ENCODE peak calls at places on chromosomes 2 and 18, in nine cellular contexts. Q is transverse colon; Y is tibial nerve; L is WTC11; Z is left ventricle myocardium inferior; X is adrenal gland; R is nephron progenitor cell; K is neural progenitor cell; U is CD8-positive, alpha-beta T cell. W is an unnamed sample.

GRCh38 chr2:128411431-128411830 is 92.8 kb upstream of the HS6ST1 start:
- DNase-seq in Q (no peak), Y (no peak), L (no peak), Z (no peak), X (no peak), R (no peak), K (no peak), U (no peak), W (no peak)

GRCh38 chr18:45353530-45353929 is 261.7 kb upstream of the SLC14A2 start:
- DNase-seq in Q (no peak), Y (no peak), L (no peak), Z (no peak), X (no peak), R (no peak), K (no peak), U (no peak), W (no peak)

GRCh38 chr2:105283532-105283931 is 42.0 kb downstream of the GPR45 start:
- DNase-seq in Q (no peak), Y (no peak), L (no peak), Z (no peak), X (no peak), R (no peak), K (no peak), U (no peak), W (no peak)

GRCh38 chr18:32803571-32803970 is 30.7 kb upstream of the KLHL14 start:
- DNase-seq in Q (no peak), Y (no peak), L (no peak), Z (no peak), X (no peak), R (peak), K (peak), U (no peak), W (peak)

GRCh38 chr2:190705280-190705679 is 56.4 kb downstream of the NAB1 start:
- DNase-seq in Q (no peak), Y (no peak), L (no peak), Z (no peak), X (no peak), R (no peak), K (no peak), U (no peak), W (no peak)

GRCh38 chr2:223586261-223586660 is 15.9 kb downstream of the SCG2 start:
- DNase-seq in Q (no peak), Y (no peak), L (no peak), Z (no peak), X (no peak), R (no peak), K (no peak), U (no peak), W (no peak)

GRCh38 chr2:55168221-55169154 is 63.6 kb downstream of the CLHC1 start:
- DNase-seq in Q (peak), Y (no peak), L (no peak), Z (no peak), X (peak), R (peak), K (peak), U (peak), W (no peak)

GRCh38 chr2:13522917-13523821 is 806.4 kb downstream of the TRIB2 start:
- DNase-seq in Q (no peak), Y (no peak), L (no peak), Z (no peak), X (no peak), R (no peak), K (no peak), U (no peak), W (peak)

GRCh38 chr18:49020129-49020528 is 69.4 kb upstream of the SMAD7 start:
- DNase-seq in Q (peak), Y (no peak), L (no peak), Z (no peak), X (no peak), R (no peak), K (no peak), U (peak), W (no peak)

GRCh38 chr2:226529556-226529955 is 270.1 kb downstream of the IRS1 start:
- DNase-seq in Q (no peak), Y (no peak), L (no peak), Z (no peak), X (no peak), R (no peak), K (no peak), U (no peak), W (no peak)

GRCh38 chr2:64952896-64953482 is 36.2 kb upstream of the SLC1A4 start:
- DNase-seq in Q (no peak), Y (no peak), L (no peak), Z (no peak), X (no peak), R (no peak), K (no peak), U (no peak), W (peak)

GRCh38 chr2:119546446-119546765 is 2.2 kb downstream of the CFAP221 start:
- DNase-seq in Q (no peak), Y (no peak), L (no peak), Z (no peak), X (no peak), R (no peak), K (no peak), U (no peak), W (no peak)

GRCh38 chr18:5969355-5970003 is 74.2 kb upstream of the TMEM200C start:
- DNase-seq in Q (no peak), Y (no peak), L (no peak), Z (no peak), X (no peak), R (no peak), K (no peak), U (no peak), W (no peak)

GRCh38 chr2:9252002-9252357 is 45.4 kb downstream of the ASAP2 start:
- DNase-seq in Q (no peak), Y (no peak), L (no peak), Z (no peak), X (peak), R (peak), K (no peak), U (no peak), W (no peak)

GRCh38 chr2:202031261-202031986 is 2.2 kb upstream of the FZD7 start:
- DNase-seq in Q (no peak), Y (no peak), L (no peak), Z (no peak), X (no peak), R (no peak), K (no peak), U (no peak), W (no peak)

GRCh38 chr2:202035089-202035940 is 1.7 kb downstream of the FZD7 start:
- DNase-seq in Q (peak), Y (peak), L (peak), Z (peak), X (peak), R (peak), K (peak), U (no peak), W (no peak)

GRCh38 chr2:202034249-202035088 is 814 bp downstream of the FZD7 start:
- DNase-seq in Q (peak), Y (no peak), L (no peak), Z (peak), X (peak), R (peak), K (peak), U (peak), W (no peak)

GRCh38 chr2:202032841-202033316 is 776 bp upstream of the FZD7 start:
- DNase-seq in Q (peak), Y (peak), L (peak), Z (peak), X (peak), R (peak), K (peak), U (peak), W (no peak)

DNA sequence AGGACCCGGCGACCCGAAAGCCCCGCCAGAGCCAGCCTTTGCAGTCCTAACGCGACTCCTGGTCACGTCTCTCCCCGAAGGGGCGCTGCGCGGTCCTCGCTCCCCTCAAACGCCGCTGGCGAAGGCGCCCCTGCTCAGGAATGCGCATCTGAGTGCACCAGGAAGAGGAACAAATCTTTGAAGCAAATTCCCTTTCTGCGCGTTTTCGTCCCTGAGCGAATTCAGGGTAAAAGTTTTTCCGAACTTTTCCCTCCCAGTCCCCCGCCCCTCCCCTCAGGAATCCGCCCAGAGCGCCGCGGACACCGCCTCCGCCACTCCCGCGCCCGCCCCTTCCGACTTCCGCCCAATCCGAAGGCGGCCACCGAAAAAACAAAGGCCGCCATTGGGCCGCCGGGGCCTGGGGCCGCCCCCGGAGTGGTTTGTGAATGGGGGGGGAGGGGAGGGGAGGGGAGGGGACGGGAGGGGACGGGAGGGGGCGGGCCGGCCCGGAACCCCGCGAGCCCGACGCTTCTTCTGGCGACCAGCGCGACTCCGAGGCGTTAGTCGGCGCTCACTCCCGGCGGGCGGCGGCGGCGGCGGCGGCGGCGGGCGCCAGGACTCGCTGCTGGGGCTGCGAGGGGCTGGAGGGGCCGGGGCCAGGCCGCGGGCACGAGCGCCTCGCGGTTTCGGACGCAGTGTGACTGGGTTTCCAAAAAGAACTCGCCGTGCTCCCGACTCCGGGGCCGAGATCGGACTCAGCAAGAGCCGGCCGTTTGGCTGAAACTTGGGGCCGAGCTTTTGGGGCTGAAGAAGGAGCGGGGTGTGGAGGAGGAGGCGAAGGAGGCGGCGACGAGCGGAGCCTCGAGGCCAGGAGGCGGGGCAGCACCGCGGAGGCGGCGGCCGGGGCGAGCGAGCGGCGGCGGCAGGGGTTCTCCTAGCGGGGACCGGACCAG is at the start of gene FZD7:
- DNase-seq in Q (peak), Y (peak), L (peak), Z (peak), X (peak), R (peak), K (peak), U (peak), W (no peak)
- TF ChIP-seq CTCF in Q (peak), Y (no peak), L (no peak), Z (peak), X (peak), R (no peak), K (peak), U (no peak), W (peak)

DNA sequence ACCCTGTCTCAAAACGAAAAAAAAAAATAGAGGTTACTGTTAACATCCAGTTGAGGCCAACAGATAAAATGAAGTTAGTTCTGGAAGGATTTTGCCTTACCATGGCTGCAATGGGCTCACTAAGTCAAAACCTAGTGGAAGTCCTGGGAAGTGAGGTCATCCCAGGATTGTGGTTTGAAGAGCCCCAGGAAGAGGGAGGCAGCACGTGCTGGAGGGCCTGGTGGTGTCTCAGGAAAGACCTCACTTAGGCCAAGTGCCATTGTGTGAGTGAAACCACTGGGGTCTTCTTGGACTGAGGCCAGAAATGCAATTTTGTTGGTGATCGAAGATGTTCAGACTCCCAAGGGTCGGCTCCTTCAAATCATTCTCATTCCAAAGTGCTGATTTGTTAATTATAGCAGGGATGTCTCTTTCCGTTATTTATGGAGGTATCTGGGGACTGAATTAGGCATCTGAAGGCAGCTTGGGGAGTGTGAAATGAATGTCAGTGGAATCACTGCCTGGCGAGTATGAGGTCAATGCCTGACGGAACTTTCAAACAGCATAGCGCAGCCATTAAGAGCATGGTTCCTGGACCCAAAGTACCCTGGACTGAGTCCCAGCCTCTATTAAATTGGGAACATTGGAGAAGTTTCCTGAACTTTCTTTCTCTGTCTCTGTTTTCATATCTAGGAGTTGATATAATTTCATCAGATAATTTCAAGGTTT is 60.1 kb downstream of the IL1R2 start:
- DNase-seq in Q (no peak), Y (no peak), L (no peak), Z (no peak), X (no peak), R (no peak), K (no peak), U (no peak), W (no peak)
- TF ChIP-seq CTCF in Q (no peak), Y (no peak), L (no peak), Z (peak), X (no peak), R (no peak), K (no peak), U (no peak), W (no peak)

GRCh38 chr2:60710707-60711106 is 45.4 kb upstream of the PAPOLG start:
- DNase-seq in Q (peak), Y (no peak), L (no peak), Z (peak), X (peak), R (no peak), K (no peak), U (no peak), W (no peak)
- TF ChIP-seq CTCF in Q (no peak), Y (no peak), L (no peak), Z (no peak), X (no peak), R (no peak), K (no peak), U (no peak), W (no peak)

GRCh38 chr2:220858101-220858500 is 714.0 kb downstream of the EPHA4 start:
- DNase-seq in Q (no peak), Y (no peak), L (no peak), Z (no peak), X (no peak), R (no peak), K (no peak), U (no peak), W (no peak)
- TF ChIP-seq CTCF in Q (no peak), Y (no peak), L (no peak), Z (no peak), X (no peak), R (no peak), K (peak), U (no peak), W (no peak)

GRCh38 chr2:176562359-176563043 is 293.3 kb downstream of the MTX2 start:
- DNase-seq in Q (no peak), Y (no peak), L (no peak), Z (no peak), X (no peak), R (no peak), K (no peak), U (no peak), W (no peak)

GRCh38 chr2:176560296-176560695 is 291.1 kb downstream of the MTX2 start:
- DNase-seq in Q (no peak), Y (no peak), L (no peak), Z (no peak), X (no peak), R (no peak), K (no peak), U (no peak), W (no peak)

GRCh38 chr2:176557821-176558220 is 288.6 kb downstream of the MTX2 start:
- DNase-seq in Q (no peak), Y (no peak), L (no peak), Z (no peak), X (no peak), R (no peak), K (no peak), U (no peak), W (no peak)

GRCh38 chr2:176558574-176559140 is 289.4 kb downstream of the MTX2 start:
- DNase-seq in Q (no peak), Y (no peak), L (no peak), Z (no peak), X (no peak), R (no peak), K (no peak), U (no peak), W (no peak)

GRCh38 chr2:176561706-176562105 is 292.5 kb downstream of the MTX2 start:
- DNase-seq in Q (no peak), Y (no peak), L (no peak), Z (no peak), X (no peak), R (no peak), K (no peak), U (no peak), W (no peak)
- TF ChIP-seq CTCF in Q (no peak), Y (no peak), L (no peak), Z (no peak), X (no peak), R (no peak), K (no peak), U (no peak), W (no peak)

W was measured in kidney epithelial cell.